ENCODE peak calls at places on chromosomes 12 and 14, in four cellular contexts. D is Peyer's patch, A is cardiac muscle cell, L is uterus. B is an unnamed sample.

GRCh38 chr12:91662021-91662420 is 479.4 kb upstream of the DCN start:
- DNase-seq in D (no peak), A (no peak), L (no peak), B (no peak)

GRCh38 chr14:104047761-104048160 is 37.7 kb upstream of the ASPG start:
- DNase-seq in D (no peak), A (no peak), L (no peak), B (no peak)

GRCh38 chr12:47222960-47223847 is 143.4 kb upstream of the AMIGO2 start:
- DNase-seq in D (no peak), A (no peak), L (no peak), B (no peak)

GRCh38 chr14:61452452-61452851 is 131.1 kb downstream of the PRKCH start:
- DNase-seq in D (no peak), A (no peak), L (no peak), B (no peak)

GRCh38 chr14:103932791-103933490 is 4.7 kb downstream of the TDRD9 start:
- DNase-seq in D (no peak), A (no peak), L (no peak), B (no peak)

GRCh38 chr12:30794591-30795409 is 40.0 kb upstream of the CAPRIN2 start:
- DNase-seq in D (no peak), A (no peak), L (no peak), B (peak)

GRCh38 chr12:25970082-25970481 is 11.6 kb downstream of the RASSF8 start:
- DNase-seq in D (no peak), A (no peak), L (no peak), B (no peak)

GRCh38 chr12:132067182-132067581 is 76.9 kb downstream of the DDX51 start:
- DNase-seq in D (no peak), A (no peak), L (no peak), B (no peak)

GRCh38 chr12:71430756-71431155 is 8.8 kb upstream of the LGR5 start:
- DNase-seq in D (no peak), A (no peak), L (no peak), B (no peak)

GRCh38 chr12:28027947-28028724 is 55.6 kb upstream of the PTHLH start:
- DNase-seq in D (no peak), A (no peak), L (no peak), B (no peak)

GRCh38 chr12:95487024-95487423 is 13.1 kb downstream of the METAP2 start:
- DNase-seq in D (no peak), A (no peak), L (no peak), B (no peak)

GRCh38 chr14:50766338-50766886 is 64.5 kb downstream of the NIN start:
- DNase-seq in D (no peak), A (peak), L (no peak), B (peak)

GRCh38 chr12:108646597-108647190 is 13.0 kb upstream of the SELPLG start:
- DNase-seq in D (no peak), A (no peak), L (no peak), B (peak)

GRCh38 chr12:132315951-132316350 is 13.4 kb downstream of the GALNT9 start:
- DNase-seq in D (no peak), A (no peak), L (no peak), B (no peak)

B was measured in SJSA1.